ENCODE peak calls at places on chromosomes 7 and 10, in four cellular contexts. Z is trophoblast cell, L is stomach, S is fibroblast of pulmonary artery. X is an unnamed sample.
A peak's percentile ranks its signal among the peaks of the same experiment; 100 is the strongest.

GRCh38 chr7:24388212-24388611 is 104.2 kb downstream of the NPY start:
- DNase-seq in Z (no peak), L (no peak), S (no peak), X (no peak)

GRCh38 chr10:43824934-43825333 is 176.3 kb upstream of the ZNF32 start:
- DNase-seq in S (peak; percentile 64), Z (no peak), L (no peak), X (no peak)

GRCh38 chr7:78912781-78913180 is 540.7 kb downstream of the MAGI2 start:
- DNase-seq in L (no peak), Z (no peak), S (peak; percentile 1), X (no peak)

GRCh38 chr10:69938541-69938991 is 114.1 kb upstream of the MACROH2A2 start:
- DNase-seq in S (no peak), Z (no peak), L (no peak), X (no peak)

GRCh38 chr10:834493-834892 is 97.0 kb downstream of the LARP4B start:
- DNase-seq in L (no peak), Z (no peak), S (no peak), X (no peak)

GRCh38 chr10:22427101-22427500 is 81.8 kb downstream of the SPAG6 start:
- DNase-seq in Z (no peak), L (no peak), S (peak; percentile 31), X (no peak)

GRCh38 chr7:151339651-151340377 is 1.8 kb upstream of the NUB1 start:
- DNase-seq in L (no peak), Z (peak; percentile 27), S (no peak), X (no peak)

GRCh38 chr10:75109459-75109778 is 2.0 kb upstream of the SAMD8 start:
- DNase-seq in S (no peak), L (no peak), Z (no peak), X (no peak)

GRCh38 chr10:121428848-121429247 is 169.4 kb downstream of the FGFR2 start:
- DNase-seq in Z (no peak), L (no peak), S (no peak), X (no peak)

GRCh38 chr10:92450896-92451295 is 123.0 kb downstream of the IDE start:
- DNase-seq in L (no peak), Z (no peak), S (no peak), X (no peak)

GRCh38 chr10:74586088-74586585 is 240.3 kb upstream of the KAT6B start:
- DNase-seq in S (no peak), Z (no peak), L (no peak), X (peak; percentile 85)

GRCh38 chr7:148437043-148437442 is 153.5 kb upstream of the C7orf33 start:
- DNase-seq in L (no peak), S (no peak), Z (no peak), X (no peak)

GRCh38 chr10:103193820-103194529 is 903 bp upstream of the NT5C2 start:
- DNase-seq in Z (no peak), L (peak; percentile 35), S (peak; percentile 83), X (no peak)

GRCh38 chr7:96167424-96167823 is 154.5 kb downstream of the SLC25A13 start:
- DNase-seq in S (no peak), L (no peak), Z (no peak), X (no peak)

GRCh38 chr7:25831901-25832411 is 320.0 kb upstream of the NFE2L3 start:
- DNase-seq in S (no peak), L (no peak), Z (no peak), X (no peak)

GRCh38 chr10:61634711-61635110 is 28.0 kb upstream of the CABCOCO1 start:
- DNase-seq in Z (no peak), S (peak; percentile 30), L (no peak), X (no peak)

GRCh38 chr7:23470290-23471089 is at the start of gene IGF2BP3:
- DNase-seq in S (peak; percentile 98), L (no peak), Z (peak; percentile 90), X (peak; percentile 95)

GRCh38 chr10:110650265-110650668 is 6.1 kb downstream of the RBM20 start:
- DNase-seq in L (no peak), Z (no peak), S (no peak), X (no peak)

GRCh38 chr10:3147117-3147820 is 25.3 kb downstream of the PITRM1 start:
- DNase-seq in L (no peak), S (no peak), Z (no peak), X (no peak)

GRCh38 chr7:67019562-67020390 is 23.1 kb downstream of the TYW1 start:
- DNase-seq in S (peak; percentile 14), L (no peak), Z (peak; percentile 69), X (peak; percentile 58)

GRCh38 chr7:127347567-127348246 is 44.8 kb downstream of the ZNF800 start:
- DNase-seq in Z (peak; percentile 92), L (peak; percentile 81), S (peak; percentile 71), X (no peak)

GRCh38 chr10:60380781-60381180 is 8.9 kb downstream of the ANK3 start:
- DNase-seq in Z (no peak), L (no peak), S (no peak), X (no peak)

GRCh38 chr10:117543999-117544728 is 1.6 kb downstream of the EMX2 start:
- DNase-seq in Z (no peak), L (no peak), S (no peak), X (no peak)

GRCh38 chr10:117545141-117546019 is 2.8 kb downstream of the EMX2 start:
- DNase-seq in L (no peak), S (no peak), Z (no peak), X (no peak)

GRCh38 chr10:117546020-117546629 is 3.6 kb downstream of the EMX2 start:
- DNase-seq in L (no peak), Z (no peak), S (no peak), X (no peak)

GRCh38 chr10:117543245-117543998 is 876 bp downstream of the EMX2 start:
- DNase-seq in Z (peak; percentile 3), L (no peak), S (no peak), X (no peak)

DNA sequence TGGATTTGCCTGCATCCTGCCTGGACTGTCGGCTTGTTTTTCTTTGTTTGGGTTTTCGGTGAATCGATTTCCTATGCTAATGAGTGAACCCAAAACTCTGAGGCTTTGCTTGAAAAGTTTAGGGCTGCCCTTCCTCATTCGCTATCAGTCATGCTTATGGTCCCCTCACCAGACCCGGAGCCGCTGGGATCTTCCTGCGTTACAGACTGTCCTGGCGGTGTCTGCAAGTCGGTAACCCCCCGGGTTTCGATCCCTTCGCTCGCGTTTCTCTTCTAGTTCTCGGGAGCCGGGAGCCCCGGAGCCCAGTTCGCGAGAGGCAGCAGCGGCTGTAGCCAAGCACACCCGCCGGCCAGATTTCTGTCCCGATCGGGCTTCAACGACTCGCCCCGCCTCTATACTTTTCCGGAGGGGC is 2.2 kb downstream of the EMX2 start:
- DNase-seq in S (no peak), Z (no peak), L (no peak), X (no peak)
- H3K4me3 ChIP-seq in S (peak overlapping the region; percentile 55), Z (no peak overlapping the region), L (peak overlapping the region; percentile 29), X (no peak overlapping the region)

DNA sequence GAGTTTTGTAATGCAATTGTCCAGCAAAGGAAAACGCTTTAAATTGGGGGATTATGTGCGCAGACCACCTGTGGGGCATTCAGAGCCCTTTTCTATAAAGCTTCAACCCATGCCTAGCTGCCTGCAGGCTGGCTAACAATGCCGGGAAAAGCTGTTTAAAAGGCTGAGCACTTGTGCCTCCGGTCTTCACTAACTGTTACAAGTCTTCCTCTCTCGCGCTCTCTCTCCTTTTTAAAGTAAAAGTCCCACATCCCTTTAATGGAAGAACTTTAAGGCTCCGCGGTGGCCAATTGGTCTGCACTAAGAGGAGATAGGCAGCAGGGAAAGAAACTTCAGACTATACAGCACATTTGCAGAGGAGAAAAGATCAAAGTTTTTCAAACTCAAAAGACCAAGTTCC is 4.6 kb downstream of the FZD8 start:
- DNase-seq in L (no peak), Z (no peak), S (peak; percentile 11), X (no peak)
- H3K4me3 ChIP-seq in L (no peak overlapping the region), Z (no peak overlapping the region), S (no peak overlapping the region), X (no peak overlapping the region)

GRCh38 chr10:56880541-56880940 is 519.5 kb upstream of the ZWINT start:
- DNase-seq in Z (no peak), S (no peak), L (no peak), X (no peak)
- H3K4me3 ChIP-seq in Z (no peak overlapping the region), S (no peak overlapping the region), L (no peak overlapping the region), X (no peak overlapping the region)

GRCh38 chr7:7188091-7188490 is 5.7 kb downstream of the C1GALT1 start:
- DNase-seq in L (no peak), S (no peak), Z (no peak), X (no peak)

GRCh38 chr7:7182156-7183060 is at the start of gene C1GALT1:
- DNase-seq in S (peak; percentile 98), Z (peak; percentile 96), L (peak; percentile 98), X (peak; percentile 98)

GRCh38 chr7:7183833-7184463 is 1.6 kb downstream of the C1GALT1 start:
- DNase-seq in Z (peak; percentile 11), L (no peak), S (peak; percentile 26), X (no peak)

GRCh38 chr7:7183061-7183832 is 903 bp downstream of the C1GALT1 start:
- DNase-seq in L (peak; percentile 78), Z (peak; percentile 62), S (peak; percentile 30), X (no peak)

GRCh38 chr7:7185382-7185989 is 3.1 kb downstream of the C1GALT1 start:
- DNase-seq in L (no peak), Z (no peak), S (no peak), X (no peak)
- H3K4me3 ChIP-seq in L (no peak overlapping the region), Z (no peak overlapping the region), S (no peak overlapping the region), X (no peak overlapping the region)

GRCh38 chr7:105674200-105675030 is 93.1 kb upstream of the EFCAB10 start:
- DNase-seq in Z (no peak), S (no peak), L (no peak), X (no peak)

GRCh38 chr7:105675873-105676484 is 94.7 kb upstream of the EFCAB10 start:
- DNase-seq in S (no peak), Z (no peak), L (peak; percentile 46), X (peak; percentile 75)

GRCh38 chr7:105677803-105678583 is 96.7 kb upstream of the EFCAB10 start:
- DNase-seq in S (no peak), Z (no peak), L (peak; percentile 56), X (peak; percentile 79)

GRCh38 chr7:105678811-105679495 is 97.7 kb upstream of the EFCAB10 start:
- DNase-seq in Z (peak; percentile 36), S (peak; percentile 65), L (peak; percentile 82), X (no peak)

DNA sequence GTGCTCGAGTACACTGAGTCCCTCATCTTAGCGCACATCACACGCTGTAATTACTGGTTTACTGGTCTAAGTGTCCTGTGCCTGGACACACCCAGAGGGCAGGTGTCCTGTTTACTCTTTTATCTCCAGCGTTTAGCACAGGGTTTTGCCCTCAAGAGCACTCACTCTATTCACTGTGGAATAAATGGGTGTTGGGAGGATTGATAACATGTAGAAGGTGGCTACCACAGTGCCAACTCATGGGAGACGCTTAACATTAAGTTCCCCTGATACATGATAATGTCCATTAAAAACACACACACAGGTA is 96.1 kb upstream of the EFCAB10 start:
- DNase-seq in Z (no peak), S (no peak), L (no peak), X (no peak)
- H3K4me3 ChIP-seq in Z (no peak overlapping the region), S (no peak overlapping the region), L (no peak overlapping the region), X (peak overlapping the region; percentile 66)

GRCh38 chr10:29176845-29177244 is 112.0 kb upstream of the LYZL1 start:
- DNase-seq in L (no peak), S (no peak), Z (no peak), X (no peak)
- H3K4me3 ChIP-seq in L (no peak overlapping the region), S (no peak overlapping the region), Z (no peak overlapping the region), X (no peak overlapping the region)

GRCh38 chr10:127976701-127977367 is 69.9 kb downstream of the PTPRE start:
- DNase-seq in Z (no peak), S (no peak), L (no peak), X (no peak)
- H3K4me3 ChIP-seq in Z (no peak overlapping the region), S (no peak overlapping the region), L (no peak overlapping the region), X (no peak overlapping the region)